ENCODE peak calls at places on chromosomes 1 and 21, in seven cellular contexts. K is neural crest cell, R is nephron progenitor cell, V is AG04449, A is GM23338, I is fibroblast of lung, L is cardiac fibroblast. U is an unnamed sample.

GRCh38 chr1:209229494-209230059 is 353.9 kb upstream of the CAMK1G start:
- DNase-seq in K (no peak), R (no peak), V (no peak), A (no peak), I (no peak), L (no peak), U (no peak)

GRCh38 chr1:218996362-218996761 is 177.3 kb upstream of the LYPLAL1 start:
- DNase-seq in K (no peak), R (no peak), V (no peak), A (no peak), I (no peak), L (peak), U (no peak)

GRCh38 chr1:96234299-96234698 is 487.3 kb upstream of the PTBP2 start:
- DNase-seq in K (no peak), R (no peak), V (no peak), A (no peak), I (peak), L (peak), U (no peak)

GRCh38 chr1:119327436-119328155 is 41.0 kb upstream of the HAO2 start:
- DNase-seq in K (peak), R (peak), V (no peak), A (peak), I (peak), L (no peak), U (no peak)

GRCh38 chr1:158520955-158521665 is 33.1 kb downstream of the OR6Y1 start:
- DNase-seq in K (no peak), R (no peak), V (no peak), A (peak), I (no peak), L (no peak), U (no peak)

GRCh38 chr1:10193340-10193739 is 17.0 kb upstream of the KIF1B start:
- DNase-seq in K (no peak), R (no peak), V (no peak), A (no peak), I (no peak), L (no peak), U (no peak)

GRCh38 chr1:153612755-153613331 is at the start of gene S100A16:
- DNase-seq in K (no peak), R (peak), V (no peak), A (peak), I (peak), L (peak), U (no peak)

GRCh38 chr21:46152939-46153258 is 2.5 kb downstream of the FTCD start:
- DNase-seq in K (no peak), R (no peak), V (no peak), A (no peak), I (no peak), L (no peak), U (no peak)

GRCh38 chr1:53590581-53591515 is 131.6 kb downstream of the DMRTB1 start:
- DNase-seq in K (no peak), R (no peak), V (peak), A (no peak), I (peak), L (peak), U (no peak)

GRCh38 chr1:11518791-11519628 is 40.1 kb downstream of the DISP3 start:
- DNase-seq in K (no peak), R (no peak), V (no peak), A (no peak), I (no peak), L (no peak), U (peak)

GRCh38 chr1:203867816-203868215 is 6.4 kb downstream of the SNRPE start:
- DNase-seq in K (no peak), R (no peak), V (no peak), A (no peak), I (peak), L (peak), U (no peak)

GRCh38 chr1:65958561-65959350 is 166.1 kb downstream of the PDE4B start:
- DNase-seq in K (peak), R (peak), V (no peak), A (peak), I (peak), L (peak), U (no peak)

GRCh38 chr1:36656271-36656670 is 173.6 kb upstream of the CSF3R start:
- DNase-seq in K (no peak), R (no peak), V (no peak), A (no peak), I (no peak), L (no peak), U (no peak)

GRCh38 chr21:27569831-27570230 is 602.9 kb upstream of the ADAMTS5 start:
- DNase-seq in K (no peak), R (no peak), V (no peak), A (no peak), I (no peak), L (peak), U (no peak)

GRCh38 chr1:110235839-110236682 is 25.9 kb downstream of the KCNC4 start:
- DNase-seq in K (no peak), R (no peak), V (peak), A (no peak), I (peak), L (peak), U (no peak)

GRCh38 chr1:216095400-216095799 is 327.8 kb downstream of the USH2A start:
- DNase-seq in K (no peak), R (no peak), V (no peak), A (peak), I (no peak), L (no peak), U (no peak)

GRCh38 chr1:236502972-236503639 is 20.7 kb upstream of the LGALS8 start:
- DNase-seq in K (peak), R (peak), V (no peak), A (peak), I (peak), L (peak), U (no peak)

GRCh38 chr1:172670316-172670715 is 11.4 kb downstream of the FASLG start:
- DNase-seq in K (no peak), R (no peak), V (no peak), A (no peak), I (no peak), L (no peak), U (no peak)

GRCh38 chr1:206893380-206893779 is 3.9 kb upstream of the IL24 start:
- DNase-seq in K (no peak), R (no peak), V (no peak), A (no peak), I (no peak), L (no peak), U (no peak)

GRCh38 chr1:205191617-205192016 is 19.9 kb downstream of the DSTYK start:
- DNase-seq in K (no peak), R (no peak), V (no peak), A (peak), I (no peak), L (no peak), U (peak)

GRCh38 chr1:229221106-229222019 is 49.5 kb upstream of the RAB4A start:
- DNase-seq in K (no peak), R (no peak), V (no peak), A (no peak), I (no peak), L (peak), U (no peak)

GRCh38 chr1:60657926-60658325 is 424.4 kb upstream of the NFIA start:
- DNase-seq in K (no peak), R (no peak), V (no peak), A (no peak), I (no peak), L (no peak), U (no peak)

GRCh38 chr1:26536521-26536920 is 7.0 kb downstream of the RPS6KA1 start:
- DNase-seq in K (no peak), R (no peak), V (no peak), A (no peak), I (no peak), L (no peak), U (no peak)

GRCh38 chr1:26536081-26536480 is 6.5 kb downstream of the RPS6KA1 start:
- DNase-seq in K (no peak), R (no peak), V (no peak), A (no peak), I (no peak), L (no peak), U (no peak)

GRCh38 chr1:26539722-26540121 is 10.2 kb downstream of the RPS6KA1 start:
- DNase-seq in K (no peak), R (no peak), V (no peak), A (no peak), I (no peak), L (no peak), U (no peak)

GRCh38 chr1:26538480-26539412 is 9.2 kb downstream of the RPS6KA1 start:
- DNase-seq in K (peak), R (peak), V (no peak), A (peak), I (peak), L (peak), U (no peak)

DNA sequence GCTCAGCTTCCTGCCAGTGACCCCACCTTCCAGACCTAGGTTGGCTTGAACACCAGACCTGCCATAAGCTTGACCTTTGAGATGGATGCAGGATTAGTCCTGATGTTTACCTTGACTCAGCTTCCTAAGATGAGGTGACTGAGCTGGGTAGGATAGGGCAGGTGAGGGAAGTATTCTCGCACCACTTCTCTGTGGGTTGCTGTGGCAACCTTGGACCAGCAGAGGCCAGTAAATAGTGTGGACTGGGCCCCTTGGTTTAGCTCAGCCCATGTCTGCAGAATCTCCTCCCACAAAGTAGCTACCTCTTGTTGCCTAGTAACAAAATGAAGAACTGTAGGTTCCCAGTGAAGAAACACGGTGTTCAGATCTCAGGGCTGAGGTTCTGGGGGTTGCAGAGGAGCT is 8.4 kb downstream of the RPS6KA1 start:
- DNase-seq in K (no peak), R (no peak), V (no peak), A (peak), I (peak), L (peak), U (no peak)
- TF ChIP-seq CTCF in K (no peak), R (peak), V (peak), A (peak), I (peak), L (peak), U (no peak)

GRCh38 chr1:201309420-201309819 is 26.1 kb downstream of the PKP1 start:
- DNase-seq in K (peak), R (peak), V (no peak), A (peak), I (peak), L (peak), U (no peak)
- TF ChIP-seq CTCF in K (no peak), R (peak), V (no peak), A (peak), I (no peak), L (no peak), U (peak)

GRCh38 chr1:21534674-21535378 is 25.6 kb downstream of the ALPL start:
- DNase-seq in K (peak), R (peak), V (no peak), A (peak), I (peak), L (peak), U (no peak)
- TF ChIP-seq CTCF in K (peak), R (peak), V (peak), A (peak), I (peak), L (peak), U (peak)

GRCh38 chr1:44294588-44295007 is 60.5 kb downstream of the ERI3 start:
- DNase-seq in K (no peak), R (peak), V (peak), A (peak), I (peak), L (peak), U (no peak)
- TF ChIP-seq CTCF in K (peak), R (no peak), V (peak), A (peak), I (peak), L (peak), U (peak)

GRCh38 chr1:54835970-54836369 is 34.8 kb upstream of the TTC22 start:
- DNase-seq in K (no peak), R (no peak), V (no peak), A (no peak), I (no peak), L (no peak), U (no peak)

GRCh38 chr1:54836594-54836993 is 35.5 kb upstream of the TTC22 start:
- DNase-seq in K (no peak), R (no peak), V (no peak), A (no peak), I (no peak), L (no peak), U (no peak)

GRCh38 chr1:54833146-54833545 is 32.0 kb upstream of the TTC22 start:
- DNase-seq in K (no peak), R (no peak), V (no peak), A (no peak), I (no peak), L (no peak), U (no peak)

GRCh38 chr1:54835131-54835898 is 34.2 kb upstream of the TTC22 start:
- DNase-seq in K (no peak), R (no peak), V (no peak), A (no peak), I (no peak), L (no peak), U (no peak)

DNA sequence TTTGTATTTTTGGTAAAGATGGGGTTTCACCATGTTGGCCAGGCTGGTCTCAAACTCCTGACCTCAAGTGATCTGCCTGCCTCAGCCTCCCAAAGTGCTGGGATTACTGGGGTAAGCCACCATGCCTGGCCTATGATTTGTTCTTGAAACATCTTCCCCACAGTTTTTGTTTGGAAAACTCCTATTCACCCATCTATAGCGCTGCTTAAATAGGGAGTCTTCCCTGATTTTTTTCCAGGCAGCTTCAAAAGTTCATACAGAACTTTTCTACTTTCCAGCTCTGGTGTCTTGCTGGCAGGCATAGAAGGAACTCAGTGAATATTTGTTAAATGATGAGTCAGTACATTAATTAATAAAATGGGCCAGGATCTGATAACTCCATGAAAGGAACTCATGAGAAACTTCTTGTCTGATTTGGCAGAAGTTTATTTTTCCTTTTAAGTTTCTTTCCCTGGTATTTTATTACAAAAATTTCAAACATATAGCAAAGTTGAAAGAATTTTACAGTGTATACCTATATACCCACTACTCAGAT is 33.0 kb upstream of the TTC22 start:
- DNase-seq in K (no peak), R (no peak), V (no peak), A (no peak), I (no peak), L (no peak), U (no peak)
- TF ChIP-seq CTCF in K (no peak), R (no peak), V (no peak), A (no peak), I (no peak), L (no peak), U (no peak)

DNA sequence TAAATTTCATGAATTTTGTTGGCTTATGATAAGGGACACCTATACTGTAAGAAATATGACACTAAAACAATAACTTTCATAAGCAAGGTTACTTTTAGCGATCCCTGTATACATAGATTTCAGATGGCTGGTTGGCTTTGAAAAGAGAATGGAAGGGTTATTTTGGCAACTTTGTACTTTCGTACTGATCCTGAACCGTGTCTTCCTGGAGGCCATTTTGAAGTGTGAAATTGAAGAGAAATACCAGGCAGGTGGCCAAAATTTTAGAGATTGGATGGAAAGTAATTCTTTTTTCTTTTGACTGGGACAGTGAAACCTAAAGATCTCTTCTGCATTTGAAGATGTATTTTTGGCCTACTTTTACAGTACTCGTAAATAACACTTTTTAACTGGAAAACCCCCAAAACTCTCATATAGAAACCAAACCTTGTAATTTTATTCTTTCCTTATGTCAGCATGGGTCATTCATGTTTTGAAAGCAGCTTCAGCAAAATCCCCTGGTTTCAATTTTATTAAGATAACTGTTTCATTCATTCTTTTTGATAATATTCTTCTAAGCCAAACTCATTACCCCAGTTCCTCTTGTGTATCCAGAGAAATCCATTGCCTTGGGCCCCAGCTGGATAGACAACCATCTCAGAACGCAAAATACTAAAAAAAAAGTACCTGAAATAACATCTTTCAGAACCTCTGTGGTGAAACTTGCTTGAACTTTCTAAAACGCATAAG is 38.4 kb upstream of the ZNF281 start:
- DNase-seq in K (no peak), R (no peak), V (no peak), A (no peak), I (no peak), L (no peak), U (no peak)
- TF ChIP-seq CTCF in K (no peak), R (no peak), V (no peak), A (no peak), I (no peak), L (no peak), U (no peak)

GRCh38 chr1:8422439-8423133 is 104.7 kb downstream of the SLC45A1 start:
- DNase-seq in K (no peak), R (peak), V (no peak), A (peak), I (no peak), L (peak), U (no peak)

GRCh38 chr1:8423134-8423701 is 105.3 kb downstream of the SLC45A1 start:
- DNase-seq in K (no peak), R (no peak), V (no peak), A (peak), I (no peak), L (peak), U (no peak)

GRCh38 chr1:8425150-8425780 is 107.4 kb downstream of the SLC45A1 start:
- DNase-seq in K (no peak), R (no peak), V (no peak), A (no peak), I (no peak), L (no peak), U (no peak)

GRCh38 chr1:8424539-8425116 is 106.7 kb downstream of the SLC45A1 start:
- DNase-seq in K (no peak), R (no peak), V (no peak), A (peak), I (no peak), L (peak), U (no peak)

GRCh38 chr1:8423702-8424538 is 106.0 kb downstream of the SLC45A1 start:
- DNase-seq in K (peak), R (peak), V (no peak), A (peak), I (peak), L (peak), U (no peak)
- TF ChIP-seq CTCF in K (no peak), R (no peak), V (no peak), A (no peak), I (no peak), L (no peak), U (no peak)

GRCh38 chr1:7117599-7118281 is 332.5 kb downstream of the CAMTA1 start:
- DNase-seq in K (peak), R (peak), V (peak), A (peak), I (peak), L (peak), U (no peak)
- TF ChIP-seq CTCF in K (peak), R (no peak), V (peak), A (peak), I (peak), L (peak), U (peak)

GRCh38 chr1:180919183-180919700 is 6.5 kb downstream of the KIAA1614 start:
- DNase-seq in K (no peak), R (no peak), V (no peak), A (no peak), I (no peak), L (no peak), U (no peak)

GRCh38 chr1:180920193-180920592 is 7.5 kb downstream of the KIAA1614 start:
- DNase-seq in K (no peak), R (no peak), V (no peak), A (no peak), I (no peak), L (no peak), U (no peak)

GRCh38 chr1:180921386-180921785 is 8.7 kb downstream of the KIAA1614 start:
- DNase-seq in K (no peak), R (no peak), V (no peak), A (no peak), I (no peak), L (no peak), U (no peak)

GRCh38 chr1:180921891-180922636 is 9.4 kb downstream of the KIAA1614 start:
- DNase-seq in K (no peak), R (no peak), V (no peak), A (no peak), I (peak), L (no peak), U (no peak)

GRCh38 chr1:180920702-180921101 is 8.0 kb downstream of the KIAA1614 start:
- DNase-seq in K (no peak), R (no peak), V (no peak), A (peak), I (no peak), L (peak), U (no peak)
- TF ChIP-seq CTCF in K (peak), R (peak), V (no peak), A (peak), I (peak), L (peak), U (peak)

GRCh38 chr1:168321945-168322344 is 41.3 kb downstream of the TBX19 start:
- DNase-seq in K (no peak), R (no peak), V (no peak), A (no peak), I (peak), L (peak), U (no peak)
- TF ChIP-seq CTCF in K (no peak), R (no peak), V (peak), A (peak), I (peak), L (peak), U (peak)

U was measured in D721Med.